ENCODE peak calls at places on chromosomes 16 and 17, in four cellular contexts. W is H1, K is GM12878, D is HepG2. T is an unnamed sample. For H4K20me1, the result is how much of the 10 kb centered on the place peaks cover.

GRCh38 chr16:54178491-54178976 is 108.1 kb downstream of the IRX3 start:
- DNase-seq in K (no peak), D (no peak), W (no peak), T (peak)

GRCh38 chr17:37160940-37161339 is 212.2 kb downstream of the AATF start:
- DNase-seq in K (no peak), D (no peak), W (no peak), T (no peak)

GRCh38 chr17:6437466-6437865 is 2.5 kb upstream of the AIPL1 start:
- DNase-seq in K (no peak), W (no peak), D (no peak), T (no peak)

GRCh38 chr16:28538733-28539596 is at the start of gene NUPR1:
- DNase-seq in K (no peak), D (peak), W (no peak), T (no peak)

GRCh38 chr17:66135896-66136295 is 56.0 kb downstream of the CEP112 start:
- DNase-seq in W (no peak), D (no peak), K (no peak), T (no peak)

GRCh38 chr16:17369441-17369951 is 101.3 kb downstream of the XYLT1 start:
- DNase-seq in D (no peak), K (peak), W (no peak), T (no peak)

GRCh38 chr16:24834459-24835335 is 11.1 kb upstream of the SLC5A11 start:
- DNase-seq in D (peak), W (peak), K (no peak), T (peak)

GRCh38 chr16:1366712-1367299 is 15.1 kb downstream of the GNPTG start:
- DNase-seq in K (no peak), W (no peak), D (no peak), T (no peak)

GRCh38 chr17:3026125-3026855 is 37.1 kb downstream of the OR1D5 start:
- DNase-seq in D (no peak), W (no peak), K (no peak), T (no peak)

GRCh38 chr16:10979717-10980601 is 35.6 kb downstream of the CLEC16A start:
- DNase-seq in K (no peak), W (no peak), D (peak), T (no peak)

GRCh38 chr17:48603959-48604769 is 622 bp downstream of the HOXB6 start:
- DNase-seq in D (no peak), W (no peak), K (no peak), T (no peak)

GRCh38 chr17:67390646-67391480 is 13.8 kb downstream of the PITPNC1 start:
- DNase-seq in K (peak), D (peak), W (no peak), T (no peak)

GRCh38 chr16:4972938-4973587 is 14.9 kb downstream of the SEC14L5 start:
- DNase-seq in K (no peak), D (no peak), W (no peak), T (no peak)

GRCh38 chr16:68331879-68332410 is 21.1 kb downstream of the PRMT7 start:
- DNase-seq in K (no peak), D (peak), W (no peak), T (no peak)

GRCh38 chr16:81277681-81278080 is 37.1 kb upstream of the GAN start:
- DNase-seq in D (no peak), W (no peak), K (no peak), T (no peak)

GRCh38 chr16:2208308-2208707 is 2.4 kb downstream of the BRICD5 start:
- DNase-seq in W (no peak), D (no peak), K (no peak), T (no peak)

GRCh38 chr17:29155235-29155965 is 24.8 kb downstream of the MYO18A start:
- DNase-seq in K (no peak), W (no peak), D (peak), T (peak)

GRCh38 chr17:77842148-77842905 is 116.2 kb upstream of the TNRC6C start:
- DNase-seq in K (no peak), D (no peak), W (no peak), T (no peak)

GRCh38 chr16:27745348-27745747 is 195.4 kb downstream of the KATNIP start:
- DNase-seq in W (no peak), D (peak), K (no peak), T (no peak)

GRCh38 chr17:2419526-2419925 is 18.7 kb upstream of the MNT start:
- DNase-seq in W (no peak), D (no peak), K (no peak), T (no peak)

GRCh38 chr17:14302421-14303099 is 1.7 kb downstream of the HS3ST3B1 start:
- DNase-seq in W (peak), K (no peak), D (peak), T (peak)
- H4K20me1 ChIP-seq in W (under half), K (under half), D (under half), T (under half)

DNA sequence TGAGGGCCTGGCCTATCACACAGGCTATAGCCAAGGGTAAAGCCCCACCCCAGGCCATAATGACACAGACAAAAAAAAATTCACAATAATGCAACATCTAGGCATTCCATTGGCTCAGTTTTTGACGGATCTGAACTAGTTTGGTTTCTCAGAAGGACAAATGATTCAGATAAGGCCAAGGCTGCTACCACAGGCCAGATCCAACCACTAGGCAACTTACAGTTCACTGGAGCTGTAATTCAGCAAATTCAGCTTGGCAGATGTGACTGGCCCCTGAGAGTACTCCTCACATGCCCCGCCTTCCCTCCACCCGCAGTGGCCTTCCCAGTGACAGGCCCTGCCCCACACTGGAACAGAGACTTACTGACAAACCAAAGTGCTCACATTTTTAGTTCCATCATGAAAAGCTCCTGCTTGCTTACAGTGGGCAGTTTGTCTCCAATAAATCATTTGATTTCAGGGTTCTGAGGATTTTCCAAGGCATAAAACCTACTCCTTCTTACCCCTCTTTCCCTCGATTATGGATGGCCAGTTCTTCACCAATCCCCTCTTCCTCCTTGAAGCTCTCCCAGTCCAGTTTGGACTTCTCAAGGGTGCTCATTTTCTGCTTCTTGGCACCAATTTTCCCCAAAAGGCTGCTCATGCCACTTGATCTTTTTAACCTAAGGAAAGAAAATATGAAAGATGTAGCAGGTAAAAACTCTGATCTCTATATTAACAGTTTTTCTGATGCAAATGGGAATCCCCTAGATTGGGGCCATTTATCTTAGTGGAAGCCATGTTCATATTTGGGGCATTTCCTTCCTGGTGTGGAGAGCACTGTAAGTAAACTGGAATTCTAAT is 53.3 kb upstream of the BCAR1 start:
- DNase-seq in W (no peak), D (peak), K (no peak), T (no peak)
- H3K4me2 ChIP-seq in W (no peak), D (peak), K (no peak), T (peak)

GRCh38 chr16:84648595-84649510 is 542 bp downstream of the KLHL36 start:
- DNase-seq in D (no peak), K (no peak), W (peak), T (peak)
- TF ChIP-seq TCF12 in D (no peak), K (no peak), W (no peak), T (no peak)

DNA sequence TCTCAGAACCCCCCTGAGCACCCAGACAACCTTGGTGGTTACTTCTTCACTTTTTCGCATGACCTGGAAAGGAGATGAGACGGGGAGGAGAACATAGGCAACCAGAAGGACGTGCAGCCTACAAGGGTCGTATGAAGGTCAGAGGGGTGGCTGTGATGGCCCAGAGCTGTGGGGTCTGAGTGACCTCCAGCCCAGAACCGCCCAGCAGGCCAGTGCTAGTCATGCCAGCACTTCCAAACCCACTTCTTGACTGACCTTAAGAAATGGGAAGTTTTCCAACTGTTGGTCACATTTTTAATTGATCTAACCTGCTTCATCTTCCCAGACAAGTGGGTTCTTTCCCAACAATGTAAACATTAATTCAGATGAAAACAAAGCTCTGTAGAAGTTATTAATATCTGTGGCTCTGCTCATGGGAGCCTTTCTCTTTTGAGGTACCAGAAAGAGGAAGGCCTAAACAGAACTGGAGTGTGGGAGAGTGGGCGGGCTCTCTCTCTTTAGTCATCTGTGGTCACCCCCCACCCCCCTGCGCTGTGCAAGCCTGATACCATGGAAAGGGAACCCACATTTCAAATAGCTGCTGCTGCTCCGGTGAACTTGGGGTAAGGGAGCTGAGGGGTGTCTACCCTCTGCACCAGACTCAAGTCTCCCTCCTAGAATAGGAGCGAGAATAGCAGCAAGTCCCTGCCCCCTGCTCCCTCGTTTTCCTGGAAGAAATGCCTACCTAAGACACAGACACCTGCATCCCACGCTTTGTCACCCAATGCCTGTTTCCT is 101.6 kb downstream of the RAB11FIP4 start:
- DNase-seq in K (peak), D (no peak), W (no peak), T (no peak)
- H4K20me1 ChIP-seq in K (under half), D (under half), W (under half), T (under half)

GRCh38 chr16:19127674-19128131 is 13.9 kb downstream of the ITPRIPL2 start:
- DNase-seq in D (no peak), W (no peak), K (peak), T (no peak)
- H3K4me2 ChIP-seq in D (no peak), W (no peak), K (peak), T (no peak)

T was measured in SK-N-SH.